ENCODE peak calls at places on chromosomes 6 and 20, in eight cellular contexts. N is neural crest cell; E is NCI-H526 treated with DMSO at 0.1 percent for 48 hours; J is activated T-cell treated with anti-CD3 and anti-CD28 coated beads, Interleukin-2, amount 50 U/mL, for 1 hour; M is B cell; D is ACHN; G is AML-193; I is A549. Y is an unnamed sample.

GRCh38 chr6:159729598-159729997 is 2.3 kb downstream of the WTAP start:
- DNase-seq in I (no peak), M (peak), E (no peak), N (no peak), G (peak), J (no peak), D (peak), Y (peak)

GRCh38 chr6:87755697-87756671 is 54.0 kb upstream of the AKIRIN2 start:
- DNase-seq in G (no peak), I (no peak), J (no peak), N (no peak), E (no peak), D (no peak), M (no peak), Y (no peak)

GRCh38 chr6:97586344-97586743 is 303.3 kb upstream of the MMS22L start:
- DNase-seq in D (peak), N (no peak), G (no peak), J (no peak), E (no peak), M (no peak), I (peak), Y (peak)

GRCh38 chr6:3455121-3455489 is 1.7 kb downstream of the SLC22A23 start:
- DNase-seq in G (no peak), E (peak), D (no peak), J (peak), M (peak), N (no peak), I (no peak), Y (no peak)

GRCh38 chr20:36105731-36106226 is 48.8 kb upstream of the EPB41L1 start:
- DNase-seq in D (peak), I (no peak), G (no peak), N (no peak), M (no peak), E (no peak), J (no peak), Y (no peak)

GRCh38 chr6:163324928-163325784 is 89.4 kb upstream of the QKI start:
- DNase-seq in J (no peak), N (peak), I (peak), G (no peak), D (no peak), E (no peak), M (no peak), Y (peak)

GRCh38 chr20:63734111-63734945 is 2.1 kb upstream of the LIME1 start:
- DNase-seq in I (no peak), M (no peak), J (no peak), G (no peak), E (no peak), D (no peak), N (no peak), Y (no peak)

GRCh38 chr6:166258854-166259276 is 49.3 kb downstream of the PRR18 start:
- DNase-seq in M (peak), D (no peak), N (no peak), I (no peak), E (no peak), G (peak), J (no peak), Y (peak)

GRCh38 chr6:123941855-123942254 is 138.2 kb downstream of the NKAIN2 start:
- DNase-seq in G (no peak), E (no peak), M (no peak), I (no peak), N (no peak), J (no peak), D (no peak), Y (no peak)

GRCh38 chr20:62496525-62497218 is 20.9 kb upstream of the GATA5 start:
- DNase-seq in E (no peak), D (peak), I (no peak), J (peak), G (no peak), M (peak), N (peak), Y (no peak)

GRCh38 chr6:44932651-44933091 is 395.5 kb upstream of the RUNX2 start:
- DNase-seq in G (no peak), M (no peak), D (no peak), I (no peak), J (peak), N (no peak), E (no peak), Y (no peak)

GRCh38 chr6:148423133-148423532 is 80.5 kb downstream of the SASH1 start:
- DNase-seq in D (no peak), M (no peak), E (no peak), N (no peak), J (no peak), G (no peak), I (no peak), Y (no peak)

GRCh38 chr20:62362991-62363919 is 3.9 kb downstream of the LAMA5 start:
- DNase-seq in I (peak), M (no peak), J (no peak), D (peak), E (no peak), G (no peak), N (no peak), Y (peak)

GRCh38 chr20:38115205-38115604 is 49.9 kb downstream of the TGM2 start:
- DNase-seq in M (peak), J (no peak), N (no peak), E (no peak), I (no peak), G (no peak), D (peak), Y (no peak)

GRCh38 chr6:137265574-137265973 is 46.4 kb upstream of the IFNGR1 start:
- DNase-seq in D (no peak), E (no peak), J (no peak), I (no peak), G (no peak), N (no peak), M (no peak), Y (no peak)

GRCh38 chr6:121305957-121306607 is 28.2 kb downstream of the TBC1D32 start:
- DNase-seq in I (peak), M (peak), N (no peak), D (peak), J (no peak), E (peak), G (peak), Y (peak)

GRCh38 chr6:147298461-147298860 is 94.2 kb downstream of the STXBP5 start:
- DNase-seq in J (no peak), E (no peak), I (peak), D (peak), M (no peak), G (no peak), N (no peak), Y (no peak)

GRCh38 chr6:141969201-141969600 is 163.5 kb upstream of the GJE1 start:
- DNase-seq in G (no peak), D (no peak), J (no peak), I (no peak), M (no peak), E (no peak), N (no peak), Y (peak)

GRCh38 chr6:169701218-169701952 is 444 bp downstream of the WDR27 start:
- DNase-seq in N (no peak), J (no peak), I (no peak), D (no peak), M (no peak), G (peak), E (no peak), Y (no peak)

GRCh38 chr6:3851839-3852238 is 2.7 kb downstream of the FAM50B start:
- DNase-seq in J (no peak), G (no peak), D (no peak), M (no peak), N (no peak), E (no peak), I (no peak), Y (no peak)

GRCh38 chr6:113862112-113862511 is 5.0 kb downstream of the MARCKS start:
- DNase-seq in E (no peak), M (no peak), D (no peak), G (no peak), I (no peak), J (no peak), N (no peak), Y (no peak)

GRCh38 chr6:12288844-12289654 is 1.1 kb upstream of the EDN1 start:
- DNase-seq in G (peak), N (peak), D (peak), E (peak), J (peak), M (peak), I (peak), Y (peak)

GRCh38 chr6:117352466-117353081 is 73.2 kb downstream of the ROS1 start:
- DNase-seq in E (peak), I (peak), M (no peak), J (no peak), N (no peak), D (peak), G (peak), Y (peak)

GRCh38 chr6:157317129-157317814 is 6.0 kb downstream of the TMEM242 start:
- DNase-seq in J (no peak), I (peak), D (peak), E (no peak), N (no peak), G (no peak), M (no peak), Y (peak)

GRCh38 chr20:63056236-63057132 is 49.7 kb upstream of the BHLHE23 start:
- DNase-seq in J (peak), E (peak), M (peak), D (no peak), G (no peak), N (peak), I (peak), Y (peak)

GRCh38 chr6:116111552-116112528 is 11.2 kb downstream of the NT5DC1 start:
- DNase-seq in G (peak), N (peak), M (peak), I (peak), J (no peak), E (peak), D (peak), Y (peak)

GRCh38 chr20:57211949-57212889 is 54.2 kb downstream of the BMP7 start:
- DNase-seq in D (peak), I (peak), G (no peak), E (no peak), N (peak), M (no peak), J (no peak), Y (peak)

GRCh38 chr6:1415416-1416063 is 26.2 kb downstream of the FOXF2 start:
- DNase-seq in I (no peak), G (no peak), M (no peak), E (no peak), N (no peak), D (no peak), J (no peak), Y (no peak)

GRCh38 chr6:128259735-128260685 is 260.4 kb downstream of the PTPRK start:
- DNase-seq in J (no peak), I (no peak), D (peak), G (no peak), M (peak), E (no peak), N (no peak), Y (no peak)

GRCh38 chr20:43916073-43916874 is 1.6 kb downstream of the TOX2 start:
- DNase-seq in I (no peak), D (no peak), N (no peak), M (no peak), J (no peak), G (no peak), E (no peak), Y (no peak)

GRCh38 chr20:57420571-57421257 is 29.5 kb downstream of the RBM38 start:
- DNase-seq in M (no peak), G (no peak), E (no peak), N (no peak), J (no peak), I (no peak), D (no peak), Y (no peak)

GRCh38 chr20:29302979-29303644 is 1954.4 kb upstream of the DEFB115 start:
- DNase-seq in J (no peak), N (no peak), M (no peak), E (no peak), G (no peak), I (no peak), D (no peak), Y (no peak)

GRCh38 chr6:119612871-119613515 is 263.4 kb upstream of the MAN1A1 start:
- DNase-seq in I (no peak), N (no peak), M (no peak), J (no peak), G (no peak), E (no peak), D (no peak), Y (no peak)